ENCODE peak calls at places on chromosomes 4 and X, in four cellular contexts. C is stimulated activated CD4-positive, alpha-beta T cell treated with anti-CD3 and anti-CD28 coated beads, Interleukin-1b, Interleukin-23, amount 100 ng/mL, for 24 hours; T is substantia nigra; U is AG08396. Y is an unnamed sample.

GRCh38 chrX:130631011-130631410 is 229.2 kb downstream of the RBMX2 start:
- DNase-seq in C (no peak), T (no peak), U (no peak), Y (no peak)

GRCh38 chrX:104270916-104271512 is 16.3 kb upstream of the ESX1 start:
- DNase-seq in C (no peak), T (peak), U (peak), Y (no peak)

GRCh38 chr4:44447563-44448504 is 775 bp downstream of the KCTD8 start:
- DNase-seq in C (no peak), T (peak), U (peak), Y (peak)

GRCh38 chrX:69014200-69014599 is 151.1 kb downstream of the PJA1 start:
- DNase-seq in C (no peak), T (no peak), U (no peak), Y (no peak)

GRCh38 chrX:12494400-12495138 is 296.6 kb upstream of the PRPS2 start:
- DNase-seq in C (no peak), T (no peak), U (no peak), Y (no peak)

GRCh38 chrX:13008851-13009250 is 33.9 kb downstream of the TMSB4X start:
- DNase-seq in C (no peak), T (no peak), U (no peak), Y (no peak)

GRCh38 chr4:162839814-162840213 is 326.9 kb downstream of the NAF1 start:
- DNase-seq in C (no peak), T (no peak), U (no peak), Y (no peak)

GRCh38 chrX:151167791-151168345 is 8.5 kb upstream of the GPR50 start:
- DNase-seq in C (no peak), T (no peak), U (no peak), Y (no peak)

GRCh38 chr4:65561164-65561563 is 109.1 kb downstream of the EPHA5 start:
- DNase-seq in C (no peak), T (no peak), U (no peak), Y (no peak)

GRCh38 chr4:72295966-72296557 is 264.3 kb downstream of the NPFFR2 start:
- DNase-seq in C (no peak), T (no peak), U (peak), Y (no peak)

GRCh38 chr4:45453258-45453841 is 670.5 kb downstream of the GABRG1 start:
- DNase-seq in C (no peak), T (no peak), U (no peak), Y (no peak)

GRCh38 chr4:157918036-157918832 is 254.6 kb downstream of the GASK1B start:
- DNase-seq in C (no peak), T (no peak), U (no peak), Y (no peak)

GRCh38 chr4:156575430-156576073 is 396.0 kb downstream of the PDGFC start:
- DNase-seq in C (no peak), T (no peak), U (no peak), Y (no peak)

GRCh38 chrX:80306007-80306406 is 114.2 kb upstream of the TENT5D start:
- DNase-seq in C (no peak), T (no peak), U (no peak), Y (no peak)

GRCh38 chrX:153886915-153887314 is 942 bp upstream of the L1CAM start:
- DNase-seq in C (no peak), T (no peak), U (no peak), Y (no peak)